ENCODE peak calls at places on chromosomes 5 and 9, in nine cellular contexts. K is endothelial cell of umbilical vein; P is right lobe of liver; S is psoas muscle; G is cardiac muscle cell; T is naive thymus-derived CD4-positive, alpha-beta T cell; C is upper lobe of right lung; U is fibroblast of lung; Y is mammary epithelial cell. I is an unnamed sample.

GRCh38 chr5:137179203-137179602 is 319.9 kb downstream of the SPOCK1 start:
- DNase-seq in K (no peak), P (no peak), S (no peak), G (no peak), T (no peak), C (no peak), U (no peak), Y (no peak), I (no peak)

GRCh38 chr5:141845371-141845821 is 32.8 kb downstream of the PCDH1 start:
- DNase-seq in K (no peak), P (no peak), S (no peak), G (no peak), T (no peak), C (no peak), U (no peak), Y (no peak), I (peak; percentile 24)

GRCh38 chr5:175444060-175444904 is at the start of gene DRD1:
- DNase-seq in K (peak; percentile 20), P (peak; percentile 54), S (peak; percentile 54), G (peak; percentile 18), T (peak; percentile 74), C (peak; percentile 69), U (peak; percentile 46), Y (peak; percentile 25), I (no peak)

GRCh38 chr5:171693397-171693796 is 92.2 kb upstream of the SMIM23 start:
- DNase-seq in K (no peak), P (no peak), S (no peak), G (no peak), T (no peak), C (no peak), U (no peak), Y (no peak), I (no peak)

GRCh38 chr5:72210913-72211670 is 103.8 kb downstream of the MAP1B start:
- DNase-seq in K (peak; percentile 93), P (no peak), S (peak; percentile 57), G (peak; percentile 74), T (no peak), C (no peak), U (peak; percentile 68), Y (peak; percentile 78), I (no peak)

GRCh38 chr5:169126376-169127043 is 174.4 kb downstream of the SLIT3 start:
- DNase-seq in K (no peak), P (no peak), S (no peak), G (peak; percentile 4), T (no peak), C (no peak), U (no peak), Y (peak; percentile 4), I (no peak)

GRCh38 chr5:175235251-175235963 is 208.6 kb downstream of the DRD1 start:
- DNase-seq in K (no peak), P (no peak), S (no peak), G (no peak), T (no peak), C (no peak), U (no peak), Y (no peak), I (peak; percentile 94)

GRCh38 chr9:111700776-111701175 is 39.4 kb downstream of the GNG10 start:
- DNase-seq in K (peak; percentile 75), P (no peak), S (no peak), G (no peak), T (no peak), C (no peak), U (no peak), Y (no peak), I (no peak)

GRCh38 chr5:171999877-172000276 is 6.6 kb downstream of the FBXW11 start:
- DNase-seq in K (no peak), P (no peak), S (no peak), G (no peak), T (no peak), C (no peak), U (no peak), Y (no peak), I (no peak)

GRCh38 chr5:124912653-124913328 is 166.4 kb upstream of the ZNF608 start:
- DNase-seq in K (no peak), P (peak; percentile 23), S (peak; percentile 90), G (no peak), T (no peak), C (no peak), U (no peak), Y (peak; percentile 86), I (no peak)

GRCh38 chr5:136070486-136071285 is 41.9 kb downstream of the TGFBI start:
- DNase-seq in K (no peak), P (no peak), S (no peak), G (no peak), T (no peak), C (no peak), U (peak; percentile 44), Y (peak; percentile 53), I (no peak)

GRCh38 chr5:15737882-15738677 is 238.1 kb downstream of the FBXL7 start:
- DNase-seq in K (no peak), P (no peak), S (no peak), G (peak; percentile 43), T (no peak), C (no peak), U (peak; percentile 29), Y (no peak), I (no peak)

GRCh38 chr9:112852741-112853505 is 37.8 kb downstream of the SLC46A2 start:
- DNase-seq in K (no peak), P (no peak), S (peak; percentile 63), G (no peak), T (no peak), C (no peak), U (no peak), Y (peak; percentile 50), I (no peak)

GRCh38 chr9:81690251-81690851 is 1.0 kb upstream of the TLE1 start:
- DNase-seq in K (no peak), P (peak; percentile 42), S (peak; percentile 62), G (no peak), T (no peak), C (peak; percentile 63), U (no peak), Y (peak; percentile 65), I (peak; percentile 68)

GRCh38 chr5:123721721-123722276 is 209.8 kb downstream of the CSNK1G3 start:
- DNase-seq in K (no peak), P (no peak), S (no peak), G (peak; percentile 73), T (no peak), C (no peak), U (peak; percentile 66), Y (no peak), I (no peak)

GRCh38 chr5:137122075-137122474 is 377.1 kb downstream of the SPOCK1 start:
- DNase-seq in K (no peak), P (no peak), S (no peak), G (no peak), T (no peak), C (no peak), U (no peak), Y (no peak), I (no peak)

DNA sequence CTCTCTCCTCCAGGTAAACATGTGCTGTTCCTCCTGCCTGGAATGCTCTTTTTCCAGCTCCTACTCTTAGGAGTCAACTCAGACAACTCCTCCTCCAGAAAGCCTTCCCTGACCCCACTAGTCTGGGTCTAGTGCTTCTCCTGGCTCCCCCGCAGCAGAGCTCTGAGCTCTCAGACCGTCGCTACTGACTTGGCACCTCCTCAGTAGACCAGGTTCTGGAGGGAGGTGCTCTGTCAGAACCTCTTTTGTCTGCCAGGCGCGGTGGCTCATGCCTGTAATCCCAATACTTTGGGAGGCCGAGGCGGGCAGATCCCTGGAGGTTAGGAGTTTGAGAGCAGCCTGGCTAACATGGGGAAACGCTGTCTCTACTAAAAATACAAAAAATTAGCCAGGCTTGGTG is 3.4 kb downstream of the LRRC8A start:
- DNase-seq in K (no peak), P (no peak), S (no peak), G (no peak), T (no peak), C (no peak), U (no peak), Y (no peak), I (no peak)
- H3K4me1 ChIP-seq in K (peaks cover 59% of the 10 kb centered on the region), P (no peaks in the 10 kb centered on the region), S (peaks cover 26% of the 10 kb centered on the region), G (peaks cover 9% of the 10 kb centered on the region), T (peaks cover 24% of the 10 kb centered on the region), C (peaks cover 51% of the 10 kb centered on the region), U (peaks cover 4% of the 10 kb centered on the region), Y (peaks cover 50% of the 10 kb centered on the region), I (peaks cover 39% of the 10 kb centered on the region)

GRCh38 chr9:83144492-83144891 is 81.5 kb upstream of the RASEF start:
- DNase-seq in K (no peak), P (no peak), S (no peak), G (no peak), T (no peak), C (no peak), U (no peak), Y (no peak), I (no peak)
- H3K4me1 ChIP-seq in K (no peaks in the 10 kb centered on the region), P (no peaks in the 10 kb centered on the region), S (no peaks in the 10 kb centered on the region), G (no peaks in the 10 kb centered on the region), T (no peaks in the 10 kb centered on the region), C (no peaks in the 10 kb centered on the region), U (no peaks in the 10 kb centered on the region), Y (no peaks in the 10 kb centered on the region), I (no peaks in the 10 kb centered on the region)

GRCh38 chr9:135563858-135564257 is 2.3 kb downstream of the PAEP start:
- DNase-seq in K (no peak), P (no peak), S (no peak), G (no peak), T (no peak), C (no peak), U (no peak), Y (no peak), I (no peak)
- H3K4me1 ChIP-seq in K (no peaks in the 10 kb centered on the region), P (no peaks in the 10 kb centered on the region), S (no peaks in the 10 kb centered on the region), G (no peaks in the 10 kb centered on the region), T (no peaks in the 10 kb centered on the region), C (no peaks in the 10 kb centered on the region), U (no peaks in the 10 kb centered on the region), Y (no peaks in the 10 kb centered on the region), I (no peaks in the 10 kb centered on the region)

GRCh38 chr5:6606884-6607558 is 25.8 kb downstream of the NSUN2 start:
- DNase-seq in K (no peak), P (no peak), S (no peak), G (no peak), T (no peak), C (no peak), U (no peak), Y (no peak), I (no peak)

GRCh38 chr5:6603643-6604042 is 29.2 kb downstream of the NSUN2 start:
- DNase-seq in K (no peak), P (peak; percentile 92), S (no peak), G (no peak), T (no peak), C (peak; percentile 85), U (no peak), Y (no peak), I (no peak)

GRCh38 chr5:6604946-6605345 is 27.9 kb downstream of the NSUN2 start:
- DNase-seq in K (no peak), P (no peak), S (no peak), G (no peak), T (no peak), C (no peak), U (no peak), Y (no peak), I (no peak)

GRCh38 chr5:6604341-6604740 is 28.5 kb downstream of the NSUN2 start:
- DNase-seq in K (no peak), P (no peak), S (no peak), G (no peak), T (no peak), C (no peak), U (no peak), Y (no peak), I (no peak)

DNA sequence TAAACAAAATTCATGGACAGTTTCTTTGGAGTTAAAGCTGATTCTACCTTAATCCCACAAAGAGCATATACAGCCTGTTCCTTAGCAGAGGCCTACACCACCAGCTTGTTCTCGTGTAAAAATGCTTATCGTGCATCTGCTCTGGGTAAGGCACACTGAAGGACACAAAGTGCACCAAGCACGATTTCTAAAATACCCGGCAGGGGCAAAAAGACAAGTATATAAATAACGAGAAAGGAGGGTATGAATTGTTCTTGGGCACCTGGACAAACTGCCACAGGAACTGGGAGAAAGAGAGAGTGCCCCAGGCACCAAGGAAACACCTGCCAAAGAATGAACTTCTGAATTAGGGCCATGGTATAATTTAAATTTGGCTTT is 25.3 kb downstream of the NSUN2 start:
- DNase-seq in K (no peak), P (no peak), S (no peak), G (no peak), T (no peak), C (no peak), U (no peak), Y (no peak), I (no peak)
- H3K4me1 ChIP-seq in K (no peaks in the 10 kb centered on the region), P (no peaks in the 10 kb centered on the region), S (no peaks in the 10 kb centered on the region), G (no peaks in the 10 kb centered on the region), T (no peaks in the 10 kb centered on the region), C (no peaks in the 10 kb centered on the region), U (no peaks in the 10 kb centered on the region), Y (no peaks in the 10 kb centered on the region), I (no peaks in the 10 kb centered on the region)

I was measured in SJCRH30.